ENCODE peak calls at places on chromosomes 5 and 9, in four cellular contexts. D, W, L and T are unnamed samples.

GRCh38 chr9:133956520-133957076 is 35.5 kb downstream of the VAV2 start:
- DNase-seq in L (no peak), W (peak), D (no peak), T (peak)

GRCh38 chr5:28896949-28897348 is 1858.6 kb upstream of the CDH9 start:
- DNase-seq in L (no peak), W (no peak), D (no peak), T (no peak)

GRCh38 chr9:138006576-138007233 is 129.1 kb downstream of the CACNA1B start:
- DNase-seq in W (no peak), L (no peak), D (no peak), T (no peak)

GRCh38 chr9:129596541-129597328 is 24.2 kb downstream of the C9orf50 start:
- DNase-seq in W (no peak), D (peak), L (peak), T (peak)

GRCh38 chr5:17918373-17919104 is 284.3 kb downstream of the TAF11L14 start:
- DNase-seq in D (no peak), L (no peak), W (no peak), T (no peak)

GRCh38 chr5:111834926-111835599 is 78.1 kb upstream of the NREP start:
- DNase-seq in W (no peak), L (no peak), D (no peak), T (no peak)

GRCh38 chr5:1323803-1324173 is 21.1 kb downstream of the CLPTM1L start:
- DNase-seq in L (no peak), W (no peak), D (no peak), T (no peak)

GRCh38 chr5:117657591-117657990 is 1083.0 kb upstream of the SEMA6A start:
- DNase-seq in L (no peak), W (no peak), D (no peak), T (no peak)

GRCh38 chr5:163434410-163434866 is 3.0 kb upstream of the CCNG1 start:
- DNase-seq in W (no peak), D (no peak), L (no peak), T (no peak)

GRCh38 chr5:6902597-6902996 is 189.4 kb downstream of the TENT4A start:
- DNase-seq in W (no peak), L (no peak), D (no peak), T (peak)

GRCh38 chr5:64625678-64626077 is 64.6 kb upstream of the SHISAL2B start:
- DNase-seq in D (no peak), W (no peak), L (no peak), T (no peak)

GRCh38 chr5:43631182-43631910 is 28.4 kb downstream of the NNT start:
- DNase-seq in L (peak), W (peak), D (peak), T (peak)

GRCh38 chr5:140648132-140648432 is 453 bp downstream of the IK start:
- DNase-seq in D (no peak), W (no peak), L (no peak), T (no peak)

GRCh38 chr9:27407966-27408365 is 111.0 kb upstream of the EQTN start:
- DNase-seq in L (no peak), W (no peak), D (no peak), T (no peak)

GRCh38 chr5:54881286-54882005 is 103.9 kb downstream of the ESM1 start:
- DNase-seq in W (no peak), D (no peak), L (no peak), T (no peak)

GRCh38 chr5:158897444-158898160 is 202.1 kb downstream of the EBF1 start:
- DNase-seq in D (no peak), W (no peak), L (no peak), T (no peak)

GRCh38 chr9:33458444-33458843 is 11.1 kb upstream of the AQP3 start:
- DNase-seq in L (no peak), D (no peak), W (no peak), T (no peak)

GRCh38 chr5:159022178-159022556 is 77.5 kb downstream of the EBF1 start:
- DNase-seq in W (peak), D (peak), L (peak), T (peak)

GRCh38 chr5:10266839-10267238 is 16.8 kb downstream of the CCT5 start:
- DNase-seq in W (no peak), L (no peak), D (no peak), T (no peak)

GRCh38 chr9:129946596-129946995 is 96.4 kb downstream of the FNBP1 start:
- DNase-seq in L (no peak), W (no peak), D (no peak), T (no peak)

GRCh38 chr9:106897223-106897622 is 34.3 kb downstream of the ZNF462 start:
- DNase-seq in D (no peak), W (no peak), L (no peak), T (no peak)

GRCh38 chr5:123125172-123125508 is 36.1 kb downstream of the PRDM6 start:
- DNase-seq in L (no peak), W (no peak), D (no peak), T (no peak)

GRCh38 chr9:102550266-102550665 is 444.9 kb upstream of the CYLC2 start:
- DNase-seq in D (no peak), L (no peak), W (no peak), T (no peak)

GRCh38 chr5:9622891-9623547 is 7.1 kb downstream of the TAS2R1 start:
- DNase-seq in D (no peak), W (no peak), L (no peak), T (no peak)

GRCh38 chr5:139885172-139885856 is 89.7 kb downstream of the PSD2 start:
- DNase-seq in W (no peak), L (no peak), D (no peak), T (no peak)

GRCh38 chr9:114225534-114226288 is 70.4 kb downstream of the COL27A1 start:
- DNase-seq in L (no peak), W (no peak), D (no peak), T (peak)

GRCh38 chr5:175517824-175518450 is 39.6 kb downstream of the SFXN1 start:
- DNase-seq in D (no peak), L (no peak), W (no peak), T (no peak)

GRCh38 chr9:14344846-14345585 is 31.1 kb upstream of the NFIB start:
- DNase-seq in D (no peak), L (no peak), W (no peak), T (no peak)

GRCh38 chr5:127442085-127442484 is 75.4 kb upstream of the PRRC1 start:
- DNase-seq in L (no peak), W (no peak), D (no peak), T (no peak)
- TF ChIP-seq CTCF in L (peak), W (peak), D (peak), T (peak)

GRCh38 chr5:26323794-26324193 is 714.6 kb downstream of the CDH9 start:
- DNase-seq in D (no peak), W (no peak), L (no peak), T (no peak)

GRCh38 chr5:26326153-26326759 is 712.1 kb downstream of the CDH9 start:
- DNase-seq in D (no peak), W (no peak), L (no peak), T (no peak)

GRCh38 chr5:26329562-26330189 is 708.7 kb downstream of the CDH9 start:
- DNase-seq in W (no peak), L (no peak), D (no peak), T (no peak)
- TF ChIP-seq CTCF in W (peak), L (peak), D (peak), T (peak)

GRCh38 chr9:96871176-96871575 is 16.9 kb upstream of the ZNF782 start:
- DNase-seq in W (no peak), D (no peak), L (no peak), T (no peak)

GRCh38 chr9:96874947-96875459 is 20.7 kb upstream of the ZNF782 start:
- DNase-seq in W (no peak), L (no peak), D (no peak), T (no peak)

GRCh38 chr9:96874201-96874785 is 20.0 kb upstream of the ZNF782 start:
- DNase-seq in L (no peak), D (no peak), W (no peak), T (no peak)

GRCh38 chr9:96877269-96877668 is 23.0 kb upstream of the ZNF782 start:
- DNase-seq in D (no peak), W (no peak), L (no peak), T (no peak)

GRCh38 chr9:96875460-96876142 is 21.3 kb upstream of the ZNF782 start:
- DNase-seq in W (peak), D (peak), L (peak), T (peak)
- TF ChIP-seq CTCF in W (peak), D (peak), L (peak), T (no peak)

DNA sequence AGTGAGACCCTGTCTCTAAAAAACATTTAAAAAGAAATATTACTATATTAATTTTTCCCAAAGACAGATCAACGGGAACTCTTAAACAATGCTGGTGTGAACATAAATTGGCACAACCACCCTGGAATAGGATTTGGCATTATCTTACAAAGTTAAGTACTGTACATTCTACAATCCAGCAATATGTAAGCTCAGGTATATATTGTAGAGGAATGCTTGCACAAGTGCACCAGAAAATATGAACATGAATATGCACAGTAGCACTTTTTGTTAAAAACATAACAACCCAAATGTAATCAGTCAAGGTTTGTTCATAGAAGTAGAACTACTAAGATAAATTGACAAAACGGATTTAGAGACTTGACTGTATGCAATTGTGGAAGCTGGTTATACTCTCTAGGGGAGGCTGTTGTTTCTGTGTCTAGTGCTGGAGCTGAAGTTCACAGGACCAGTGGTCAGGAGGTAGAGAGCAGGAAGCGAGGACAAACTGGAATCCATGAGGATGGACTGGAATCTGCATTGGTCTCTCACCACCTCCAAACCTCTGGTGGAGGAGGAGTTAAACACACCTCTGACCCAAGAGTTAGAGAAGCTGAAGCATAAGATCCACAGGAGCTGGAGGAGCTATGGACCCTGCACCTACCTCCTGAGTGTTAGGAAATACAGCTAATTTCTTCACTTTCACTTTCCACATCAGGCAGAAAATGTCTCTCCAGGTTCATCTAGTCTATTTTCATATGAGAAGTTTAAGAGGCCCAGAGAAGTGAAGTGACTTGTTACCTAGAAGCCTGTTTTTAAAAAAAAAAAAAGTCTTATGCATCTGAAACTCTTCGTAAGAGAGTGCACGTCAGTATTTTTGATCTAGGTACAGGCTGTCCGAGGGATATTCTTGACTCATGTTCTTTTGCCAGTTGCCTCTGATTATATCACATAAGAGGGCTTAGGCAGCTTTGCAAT is 20.3 kb upstream of the RIC1 start:
- DNase-seq in D (no peak), W (no peak), L (no peak), T (no peak)
- TF ChIP-seq CTCF in D (no peak), W (peak), L (peak), T (no peak)

GRCh38 chr9:92119581-92119980 is 4.4 kb upstream of the SPTLC1 start:
- DNase-seq in D (no peak), W (no peak), L (no peak), T (no peak)

GRCh38 chr9:92120138-92120537 is 4.9 kb upstream of the SPTLC1 start:
- DNase-seq in L (no peak), D (no peak), W (no peak), T (no peak)

GRCh38 chr9:92115977-92116285 is 718 bp upstream of the SPTLC1 start:
- DNase-seq in L (no peak), W (no peak), D (no peak), T (no peak)
- TF ChIP-seq CTCF in L (no peak), W (no peak), D (no peak), T (no peak)

DNA sequence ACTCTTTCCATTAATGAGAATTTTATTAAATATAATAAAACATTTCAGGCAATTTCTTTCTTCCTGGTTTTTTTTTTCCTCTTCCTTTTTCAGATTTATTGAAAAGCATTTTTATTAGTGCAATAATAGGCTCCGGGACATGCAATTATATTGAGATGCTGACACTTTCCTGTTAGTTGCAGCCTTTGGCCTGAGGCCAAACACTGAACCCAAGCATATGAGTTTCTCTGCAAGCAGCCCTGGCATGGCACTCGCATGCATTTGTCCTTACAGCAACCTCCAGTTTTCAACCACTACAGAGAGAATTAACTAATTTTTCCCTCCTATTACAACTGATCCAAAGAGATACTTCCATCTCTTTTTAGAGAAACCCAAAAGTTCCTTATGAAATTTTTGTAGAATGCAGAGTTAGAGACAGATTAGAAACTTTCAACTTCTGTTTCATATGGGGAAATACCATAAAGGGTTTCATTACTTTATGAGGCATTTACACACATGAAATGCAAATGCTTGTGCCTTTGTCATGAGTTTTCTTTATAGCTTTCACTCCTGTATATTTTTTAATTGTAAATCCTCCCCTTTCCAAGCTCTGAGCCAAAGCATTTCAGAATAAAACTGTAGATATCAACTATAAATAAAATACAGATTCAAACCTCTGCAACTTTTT is 183.0 kb downstream of the CETN3 start:
- DNase-seq in L (no peak), D (no peak), W (no peak), T (no peak)
- TF ChIP-seq CTCF in L (no peak), D (no peak), W (no peak), T (no peak)

GRCh38 chr5:72082048-72082447 is 25.2 kb upstream of the MAP1B start:
- DNase-seq in L (no peak), W (no peak), D (no peak), T (no peak)
- TF ChIP-seq CTCF in L (no peak), W (no peak), D (no peak), T (no peak)